ENCODE peak calls at places on chromosomes 6 and 20, in seven cellular contexts. X, G, R, U, L, D and P are unnamed samples.
A peak's percentile ranks its signal among the peaks of the same experiment; 100 is the strongest.

GRCh38 chr20:63392465-63393365 is 31.6 kb upstream of the CHRNA4 start:
- DNase-seq in X (no peak), G (no peak), R (no peak), U (no peak), L (no peak), D (no peak), P (no peak)

GRCh38 chr6:56863366-56863765 is 91.5 kb upstream of the BEND6 start:
- DNase-seq in X (no peak), G (no peak), R (no peak), U (no peak), L (no peak), D (peak; percentile 89), P (no peak)

GRCh38 chr6:166435574-166435973 is 52.8 kb upstream of the MPC1 start:
- DNase-seq in X (no peak), G (no peak), R (no peak), U (peak; percentile 83), L (peak; percentile 26), D (no peak), P (peak; percentile 71)

GRCh38 chr6:53317861-53318260 is 30.9 kb downstream of the ELOVL5 start:
- DNase-seq in X (no peak), G (no peak), R (no peak), U (no peak), L (no peak), D (no peak), P (no peak)

GRCh38 chr6:153401751-153402150 is 270.7 kb upstream of the RGS17 start:
- DNase-seq in X (no peak), G (no peak), R (no peak), U (no peak), L (no peak), D (no peak), P (no peak)

GRCh38 chr6:170160031-170160627 is 130.7 kb downstream of the DLL1 start:
- DNase-seq in X (no peak), G (no peak), R (no peak), U (no peak), L (peak; percentile 43), D (no peak), P (no peak)

GRCh38 chr6:167153523-167153959 is 4.2 kb downstream of the GPR31 start:
- DNase-seq in X (no peak), G (no peak), R (no peak), U (no peak), L (no peak), D (peak; percentile 25), P (no peak)

GRCh38 chr6:44477293-44477894 is 89.9 kb downstream of the CDC5L start:
- DNase-seq in X (peak; percentile 41), G (no peak), R (no peak), U (no peak), L (no peak), D (no peak), P (no peak)

GRCh38 chr6:109484161-109484560 is 1.1 kb upstream of the ZBTB24 start:
- DNase-seq in X (no peak), G (no peak), R (no peak), U (no peak), L (no peak), D (peak; percentile 32), P (no peak)

GRCh38 chr6:21947751-21948386 is 349.0 kb downstream of the PRL start:
- DNase-seq in X (peak; percentile 14), G (no peak), R (no peak), U (no peak), L (no peak), D (no peak), P (no peak)

GRCh38 chr6:117574198-117574597 is 28.1 kb downstream of the GOPC start:
- DNase-seq in X (no peak), G (no peak), R (no peak), U (no peak), L (no peak), D (no peak), P (no peak)

GRCh38 chr6:110664933-110665332 is 150.3 kb downstream of the CDK19 start:
- DNase-seq in X (no peak), G (no peak), R (no peak), U (no peak), L (no peak), D (no peak), P (no peak)

GRCh38 chr6:138012682-138013081 is 94.5 kb downstream of the PERP start:
- DNase-seq in X (no peak), G (no peak), R (no peak), U (no peak), L (no peak), D (no peak), P (peak; percentile 19)

GRCh38 chr20:37355252-37356180 is 9.6 kb downstream of the SRC start:
- DNase-seq in X (no peak), G (no peak), R (no peak), U (no peak), L (no peak), D (no peak), P (no peak)

GRCh38 chr6:87095056-87095527 is at the start of gene CGA:
- DNase-seq in X (peak; percentile 13), G (no peak), R (no peak), U (no peak), L (no peak), D (no peak), P (no peak)

GRCh38 chr6:100257661-100258395 is 206.9 kb downstream of the SIM1 start:
- DNase-seq in X (no peak), G (peak; percentile 34), R (peak; percentile 60), U (no peak), L (no peak), D (peak; percentile 57), P (no peak)

GRCh38 chr6:52595000-52595795 is 18.3 kb upstream of the TRAM2 start:
- DNase-seq in X (peak; percentile 36), G (peak; percentile 53), R (peak; percentile 82), U (no peak), L (no peak), D (peak; percentile 95), P (no peak)

GRCh38 chr6:113271437-113271836 is 585.7 kb upstream of the MARCKS start:
- DNase-seq in X (no peak), G (no peak), R (no peak), U (no peak), L (no peak), D (peak; percentile 90), P (no peak)

GRCh38 chr6:55034752-55035151 is 139.6 kb upstream of the HCRTR2 start:
- DNase-seq in X (no peak), G (no peak), R (no peak), U (no peak), L (no peak), D (no peak), P (peak; percentile 35)

GRCh38 chr20:32240220-32240619 is 32.5 kb downstream of the POFUT1 start:
- DNase-seq in X (peak; percentile 18), G (no peak), R (no peak), U (no peak), L (no peak), D (no peak), P (no peak)

GRCh38 chr20:57159193-57159851 is 107.1 kb downstream of the BMP7 start:
- DNase-seq in X (peak; percentile 39), G (no peak), R (no peak), U (no peak), L (no peak), D (no peak), P (no peak)

GRCh38 chr6:7129784-7130569 is 22.2 kb downstream of the RREB1 start:
- DNase-seq in X (no peak), G (no peak), R (no peak), U (no peak), L (peak; percentile 38), D (peak; percentile 89), P (peak; percentile 16)

GRCh38 chr20:23548408-23548807 is 19.9 kb downstream of the CST9L start:
- DNase-seq in X (no peak), G (no peak), R (no peak), U (no peak), L (no peak), D (no peak), P (no peak)

GRCh38 chr6:162442675-162443074 is 284.9 kb downstream of the PRKN start:
- DNase-seq in X (peak; percentile 72), G (peak; percentile 24), R (peak; percentile 12), U (no peak), L (no peak), D (peak; percentile 2), P (no peak)

GRCh38 chr6:17506962-17507361 is 93.1 kb upstream of the FAM8A1 start:
- DNase-seq in X (no peak), G (no peak), R (no peak), U (no peak), L (no peak), D (no peak), P (no peak)

GRCh38 chr6:139743629-139744028 is 369.2 kb upstream of the CITED2 start:
- DNase-seq in X (no peak), G (no peak), R (no peak), U (no peak), L (no peak), D (peak; percentile 95), P (no peak)

GRCh38 chr6:42984924-42985475 is 630 bp downstream of the PPP2R5D start:
- DNase-seq in X (peak; percentile 40), G (no peak), R (no peak), U (no peak), L (peak; percentile 30), D (no peak), P (peak; percentile 48)

GRCh38 chr6:108927927-108928326 is 79.7 kb downstream of the ARMC2 start:
- DNase-seq in X (no peak), G (no peak), R (no peak), U (no peak), L (no peak), D (peak; percentile 6), P (no peak)

GRCh38 chr6:123668063-123668462 is 31.3 kb upstream of the TRDN start:
- DNase-seq in X (no peak), G (no peak), R (no peak), U (no peak), L (no peak), D (no peak), P (no peak)

GRCh38 chr20:46317685-46318177 is 9.4 kb upstream of the CDH22 start:
- DNase-seq in X (no peak), G (no peak), R (no peak), U (no peak), L (no peak), D (no peak), P (no peak)

GRCh38 chr6:28408076-28408802 is 8.7 kb upstream of the ZSCAN12 start:
- DNase-seq in X (no peak), G (no peak), R (no peak), U (no peak), L (no peak), D (peak; percentile 15), P (no peak)